ENCODE peak calls at places on chromosomes 13 and 19, in nine cellular contexts. U is RWPE2, B is ovary, Z is cardiac muscle cell, E is progenitor cell of endocrine pancreas, D is osteocyte, F is uterus, W is dorsolateral prefrontal cortex, X is GM20000. R is an unnamed sample.

GRCh38 chr19:24159707-24160106 is 72.7 kb downstream of the ZNF254 start:
- DNase-seq in W (no peak), B (no peak), E (no peak), D (no peak), Z (no peak), X (no peak), U (no peak), F (no peak), R (no peak)

GRCh38 chr13:49418206-49418605 is 25.7 kb downstream of the CAB39L start:
- DNase-seq in E (no peak), W (no peak), Z (no peak), D (no peak), X (no peak), F (no peak), B (no peak), U (no peak), R (no peak)

GRCh38 chr19:3106509-3107141 is 12.5 kb downstream of the GNA11 start:
- DNase-seq in F (no peak), E (no peak), U (no peak), W (no peak), D (no peak), Z (no peak), X (no peak), B (no peak), R (no peak)

GRCh38 chr13:84885868-84886267 is 913.4 kb downstream of the SLITRK6 start:
- DNase-seq in U (no peak), B (no peak), Z (no peak), W (no peak), F (no peak), D (no peak), X (no peak), E (no peak), R (no peak)

GRCh38 chr13:103188688-103189326 is 122.6 kb upstream of the SLC10A2 start:
- DNase-seq in D (no peak), W (no peak), F (no peak), B (no peak), Z (peak; percentile 48), U (no peak), E (no peak), X (peak; percentile 36), R (no peak)

GRCh38 chr13:29106651-29107050 is 286.5 kb downstream of the MTUS2 start:
- DNase-seq in B (no peak), D (no peak), E (no peak), X (no peak), W (no peak), F (no peak), U (no peak), Z (no peak), R (no peak)

GRCh38 chr19:18507727-18508440 is 14.0 kb downstream of the ELL start:
- DNase-seq in F (no peak), D (no peak), U (no peak), X (no peak), W (no peak), Z (no peak), B (no peak), E (no peak), R (no peak)

GRCh38 chr19:16722591-16722990 is 2.9 kb downstream of the NWD1 start:
- DNase-seq in X (no peak), B (no peak), F (no peak), D (no peak), U (no peak), Z (no peak), E (no peak), W (no peak), R (no peak)

GRCh38 chr19:16019691-16020448 is 56.4 kb upstream of the TPM4 start:
- DNase-seq in E (no peak), Z (no peak), F (no peak), W (no peak), D (no peak), U (no peak), X (no peak), B (no peak), R (no peak)

GRCh38 chr13:100301418-100301817 is 212.5 kb downstream of the PCCA start:
- DNase-seq in Z (peak; percentile 13), W (peak; percentile 70), X (no peak), U (no peak), D (no peak), F (no peak), E (no peak), B (no peak), R (no peak)

GRCh38 chr13:109768616-109769015 is 17.8 kb downstream of the IRS2 start:
- DNase-seq in B (no peak), W (no peak), Z (no peak), D (no peak), F (no peak), E (no peak), X (no peak), U (no peak), R (no peak)

GRCh38 chr19:29514525-29515232 is 11.1 kb upstream of the VSTM2B start:
- DNase-seq in D (no peak), Z (no peak), F (no peak), E (no peak), U (no peak), X (no peak), B (no peak), W (no peak), R (no peak)

GRCh38 chr13:72129117-72129516 is 262.1 kb upstream of the DACH1 start:
- DNase-seq in X (no peak), B (no peak), U (no peak), E (no peak), W (no peak), D (no peak), F (no peak), Z (no peak), R (no peak)

GRCh38 chr13:112069727-112070300 is 2.9 kb downstream of the SOX1 start:
- DNase-seq in U (no peak), W (no peak), Z (no peak), X (no peak), F (no peak), D (no peak), B (no peak), E (no peak), R (no peak)

GRCh38 chr19:14561832-14562351 is 10.0 kb downstream of the NDUFB7 start:
- DNase-seq in E (no peak), U (peak; percentile 71), Z (peak; percentile 48), B (no peak), W (no peak), X (peak; percentile 75), D (no peak), F (no peak), R (no peak)

GRCh38 chr13:110886475-110887241 is 28.2 kb downstream of the ANKRD10 start:
- DNase-seq in X (no peak), D (no peak), W (no peak), Z (no peak), U (no peak), F (no peak), E (no peak), B (no peak), R (no peak)

GRCh38 chr19:571127-571974 is 1.0 kb upstream of the BSG start:
- DNase-seq in X (no peak), E (no peak), W (peak; percentile 2), Z (peak; percentile 38), U (no peak), F (no peak), B (peak; percentile 57), D (peak; percentile 78), R (no peak)

GRCh38 chr19:10884273-10884672 is 12.9 kb downstream of the CARM1 start:
- DNase-seq in X (no peak), F (peak; percentile 45), B (no peak), Z (peak; percentile 50), E (no peak), W (no peak), D (no peak), U (no peak), R (no peak)

GRCh38 chr13:51006067-51006800 is 96.6 kb downstream of the RNASEH2B start:
- DNase-seq in U (no peak), W (no peak), F (peak; percentile 63), D (peak; percentile 19), Z (no peak), X (no peak), E (no peak), B (no peak), R (no peak)

DNA sequence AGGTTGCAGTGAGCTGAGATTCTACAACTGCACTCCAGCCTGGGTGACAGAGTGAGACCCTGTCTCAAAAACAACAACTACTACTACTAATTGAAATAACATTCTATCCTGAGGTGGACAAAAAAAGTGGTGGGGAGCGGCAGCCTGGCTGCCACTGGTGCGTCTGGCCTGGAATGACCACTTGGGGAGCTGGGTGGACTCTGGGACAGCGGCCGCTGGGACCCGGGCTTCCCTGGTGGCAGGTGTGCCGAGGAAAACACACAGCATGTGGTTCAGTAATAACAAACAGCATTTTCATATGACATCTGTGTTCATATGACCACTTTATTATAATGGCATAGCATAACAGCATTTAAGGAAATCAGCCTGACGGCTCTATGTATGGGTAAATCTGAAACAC is 33.9 kb downstream of the TFDP1 start:
- DNase-seq in D (no peak), W (no peak), E (no peak), B (no peak), U (no peak), X (no peak), Z (no peak), F (no peak), R (no peak)
- TF ChIP-seq CTCF in D (no peak), W (no peak), E (no peak), B (no peak), U (no peak), X (no peak), Z (no peak), F (no peak), R (no peak)

GRCh38 chr13:26052136-26052736 is 420 bp upstream of the SHISA2 start:
- DNase-seq in B (no peak), U (no peak), W (no peak), D (no peak), E (no peak), X (no peak), F (no peak), Z (no peak), R (no peak)
- TF ChIP-seq CTCF in B (no peak), U (no peak), W (no peak), D (no peak), E (no peak), X (no peak), F (no peak), Z (no peak), R (no peak)

GRCh38 chr19:4343056-4343844 is at the start of gene MPND:
- DNase-seq in F (peak; percentile 93), B (peak; percentile 93), W (peak; percentile 96), X (peak; percentile 96), Z (peak; percentile 95), D (peak; percentile 96), U (peak; percentile 87), E (peak; percentile 87), R (peak; percentile 39)
- TF ChIP-seq CTCF in F (peak; percentile 7), B (no peak), W (no peak), X (no peak), Z (peak; percentile 35), D (peak; percentile 52), U (no peak), E (peak; percentile 42), R (peak; percentile 27)

DNA sequence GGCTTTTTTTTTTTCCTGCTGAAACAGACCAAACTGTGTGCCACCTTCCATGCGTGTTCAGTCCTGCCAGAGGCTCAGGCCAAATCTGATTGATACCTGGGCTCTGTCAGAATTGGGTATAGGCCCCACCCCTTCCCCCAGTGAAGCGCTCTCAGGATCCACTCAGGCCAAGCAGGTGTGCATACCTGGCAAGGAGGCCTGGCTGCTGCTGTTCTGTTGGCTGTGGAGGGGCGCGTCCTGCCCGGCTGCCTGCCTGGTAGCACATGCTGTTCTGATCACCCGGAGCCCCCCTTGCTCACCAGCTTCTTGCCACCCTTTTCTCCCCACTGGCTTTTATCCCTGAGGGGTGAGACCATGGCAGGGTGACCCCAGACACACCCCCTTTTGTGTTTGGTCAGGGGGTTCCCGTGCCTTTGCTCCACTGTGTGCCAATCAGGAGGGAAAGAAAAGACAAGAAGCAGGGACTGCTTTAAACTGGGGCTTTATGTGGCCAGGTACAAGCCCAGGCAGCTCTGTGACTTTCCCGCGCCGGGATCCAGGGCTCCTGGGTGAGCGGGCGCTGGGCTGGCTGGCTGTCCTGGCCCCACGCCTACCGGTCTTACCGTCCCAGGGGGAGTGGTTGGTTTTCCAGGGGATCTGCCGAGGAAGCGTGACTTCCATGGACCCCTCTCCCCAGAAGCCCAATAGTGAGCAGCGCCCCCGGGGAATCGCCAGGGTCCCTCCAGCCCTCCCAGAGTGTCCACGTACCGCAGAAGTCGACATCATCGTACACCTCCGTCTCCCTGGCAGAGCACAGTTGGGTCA is 12.6 kb downstream of the PRAM1 start:
- DNase-seq in B (no peak), U (no peak), E (no peak), Z (no peak), F (no peak), D (no peak), W (no peak), X (no peak), R (no peak)
- TF ChIP-seq CTCF in B (no peak), U (no peak), E (no peak), Z (no peak), F (no peak), D (no peak), W (no peak), X (no peak), R (no peak)

R was measured in AG09319.